ENCODE peak calls at places on chromosomes 4 and X, in six cellular contexts. One of them, this sample, is unnamed.

GRCh38 chr4:113678651-113679050 is 82.9 kb downstream of the CAMK2D start:
- DNase-seq in mesenchymal stem cell: no peak
- DNase-seq in IMR-90: peak
- DNase-seq in H1: no peak
- DNase-seq in mesendoderm: no peak
- DNase-seq in neuronal stem cell: no peak
- DNase-seq in this sample: no peak

GRCh38 chrX:7996414-7996813 is 69.2 kb upstream of the PNPLA4 start:
- DNase-seq in mesenchymal stem cell: peak
- DNase-seq in IMR-90: peak
- DNase-seq in H1: no peak
- DNase-seq in mesendoderm: peak
- DNase-seq in neuronal stem cell: peak
- DNase-seq in this sample: no peak

GRCh38 chrX:41688835-41689234 is at the start of gene GPR34:
- DNase-seq in mesenchymal stem cell: no peak
- DNase-seq in IMR-90: no peak
- DNase-seq in H1: no peak
- DNase-seq in mesendoderm: no peak
- DNase-seq in neuronal stem cell: no peak
- DNase-seq in this sample: no peak

GRCh38 chr4:37648084-37648817 is 37.9 kb downstream of the RELL1 start:
- DNase-seq in mesenchymal stem cell: peak
- DNase-seq in IMR-90: peak
- DNase-seq in H1: peak
- DNase-seq in mesendoderm: peak
- DNase-seq in neuronal stem cell: no peak
- DNase-seq in this sample: peak

GRCh38 chr4:169159614-169160013 is 111.1 kb downstream of the SH3RF1 start:
- DNase-seq in mesenchymal stem cell: peak
- DNase-seq in IMR-90: peak
- DNase-seq in H1: no peak
- DNase-seq in mesendoderm: no peak
- DNase-seq in neuronal stem cell: no peak
- DNase-seq in this sample: no peak

GRCh38 chr4:38614198-38614597 is 49.8 kb upstream of the KLF3 start:
- DNase-seq in mesenchymal stem cell: peak
- DNase-seq in IMR-90: peak
- DNase-seq in H1: no peak
- DNase-seq in mesendoderm: no peak
- DNase-seq in neuronal stem cell: no peak
- DNase-seq in this sample: no peak

GRCh38 chrX:103200951-103201529 is 13.9 kb upstream of the BEX4 start:
- DNase-seq in mesenchymal stem cell: peak
- DNase-seq in IMR-90: no peak
- DNase-seq in H1: no peak
- DNase-seq in mesendoderm: peak
- DNase-seq in neuronal stem cell: no peak
- DNase-seq in this sample: no peak

GRCh38 chr4:175705407-175705806 is 106.7 kb downstream of the GPM6A start:
- DNase-seq in mesenchymal stem cell: no peak
- DNase-seq in IMR-90: no peak
- DNase-seq in H1: no peak
- DNase-seq in mesendoderm: peak
- DNase-seq in neuronal stem cell: peak
- DNase-seq in this sample: peak

GRCh38 chrX:46209037-46209436 is 336.2 kb downstream of the ZNF674 start:
- DNase-seq in mesenchymal stem cell: no peak
- DNase-seq in IMR-90: no peak
- DNase-seq in H1: no peak
- DNase-seq in mesendoderm: no peak
- DNase-seq in neuronal stem cell: no peak
- DNase-seq in this sample: no peak

GRCh38 chrX:129939986-129940385 is 34.0 kb downstream of the UTP14A start:
- DNase-seq in mesenchymal stem cell: no peak
- DNase-seq in IMR-90: no peak
- DNase-seq in H1: no peak
- DNase-seq in mesendoderm: no peak
- DNase-seq in neuronal stem cell: no peak
- DNase-seq in this sample: peak

GRCh38 chr4:129323630-129324029 is 227.7 kb downstream of the C4orf33 start:
- DNase-seq in mesenchymal stem cell: no peak
- DNase-seq in IMR-90: no peak
- DNase-seq in H1: no peak
- DNase-seq in mesendoderm: no peak
- DNase-seq in neuronal stem cell: no peak
- DNase-seq in this sample: no peak

GRCh38 chr4:87035881-87036509 is 101.2 kb downstream of the AFF1 start:
- DNase-seq in mesenchymal stem cell: no peak
- DNase-seq in IMR-90: no peak
- DNase-seq in H1: no peak
- DNase-seq in mesendoderm: no peak
- DNase-seq in neuronal stem cell: no peak
- DNase-seq in this sample: no peak

GRCh38 chrX:151675121-151675746 is 20.0 kb upstream of the PRRG3 start:
- DNase-seq in mesenchymal stem cell: no peak
- DNase-seq in IMR-90: no peak
- DNase-seq in H1: no peak
- DNase-seq in mesendoderm: peak
- DNase-seq in neuronal stem cell: no peak
- DNase-seq in this sample: no peak

DNA sequence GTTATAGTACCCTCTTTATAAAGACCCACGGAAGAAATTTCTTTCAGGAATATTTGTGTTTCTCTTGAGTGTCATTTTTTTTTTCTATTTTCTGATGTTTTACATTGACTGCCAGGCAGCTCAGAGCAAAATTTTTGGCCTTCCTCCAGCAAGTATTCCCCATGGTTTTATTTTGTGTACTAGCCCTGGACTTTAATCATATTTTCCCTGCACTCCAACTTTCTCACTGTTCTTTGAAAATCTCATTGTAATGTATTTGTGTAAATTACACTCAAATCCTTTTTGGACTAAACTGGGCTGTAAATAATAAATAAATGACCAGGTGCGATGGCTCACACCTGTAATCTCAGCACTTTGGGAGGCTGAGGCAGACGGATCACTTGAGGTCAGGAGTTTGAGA is 45.6 kb upstream of the USP46 start:
- DNase-seq in mesenchymal stem cell: no peak
- DNase-seq in IMR-90: no peak
- DNase-seq in H1: no peak
- DNase-seq in mesendoderm: no peak
- DNase-seq in neuronal stem cell: no peak
- DNase-seq in this sample: no peak
- H2BK15ac ChIP-seq in mesenchymal stem cell: no peak
- H2BK15ac ChIP-seq in IMR-90: no peak
- H2BK15ac ChIP-seq in H1: no peak
- H2BK15ac ChIP-seq in mesendoderm: no peak
- H2BK15ac ChIP-seq in neuronal stem cell: no peak
- H2BK15ac ChIP-seq in this sample: no peak

GRCh38 chr4:103026868-103027267 is 7.4 kb upstream of the SLC9B1 start:
- DNase-seq in mesenchymal stem cell: no peak
- DNase-seq in IMR-90: peak
- DNase-seq in H1: no peak
- DNase-seq in mesendoderm: no peak
- DNase-seq in neuronal stem cell: no peak
- DNase-seq in this sample: no peak
- H2BK15ac ChIP-seq in mesenchymal stem cell: no peak
- H2BK15ac ChIP-seq in IMR-90: no peak
- H2BK15ac ChIP-seq in H1: no peak
- H2BK15ac ChIP-seq in mesendoderm: no peak
- H2BK15ac ChIP-seq in neuronal stem cell: no peak
- H2BK15ac ChIP-seq in this sample: no peak

GRCh38 chr4:163384926-163385325 is 41.2 kb downstream of the NPY5R start:
- DNase-seq in mesenchymal stem cell: peak
- DNase-seq in IMR-90: no peak
- DNase-seq in H1: no peak
- DNase-seq in mesendoderm: no peak
- DNase-seq in neuronal stem cell: no peak
- DNase-seq in this sample: no peak

GRCh38 chr4:163382178-163382869 is 38.6 kb downstream of the NPY5R start:
- DNase-seq in mesenchymal stem cell: no peak
- DNase-seq in IMR-90: no peak
- DNase-seq in H1: no peak
- DNase-seq in mesendoderm: no peak
- DNase-seq in neuronal stem cell: no peak
- DNase-seq in this sample: no peak

GRCh38 chr4:163380703-163381102 is 37.0 kb downstream of the NPY5R start:
- DNase-seq in mesenchymal stem cell: no peak
- DNase-seq in IMR-90: no peak
- DNase-seq in H1: no peak
- DNase-seq in mesendoderm: no peak
- DNase-seq in neuronal stem cell: no peak
- DNase-seq in this sample: no peak

GRCh38 chr4:163384434-163384833 is 40.7 kb downstream of the NPY5R start:
- DNase-seq in mesenchymal stem cell: no peak
- DNase-seq in IMR-90: no peak
- DNase-seq in H1: no peak
- DNase-seq in mesendoderm: no peak
- DNase-seq in neuronal stem cell: no peak
- DNase-seq in this sample: no peak

GRCh38 chr4:163385466-163385865 is 41.8 kb downstream of the NPY5R start:
- DNase-seq in mesenchymal stem cell: no peak
- DNase-seq in IMR-90: no peak
- DNase-seq in H1: no peak
- DNase-seq in mesendoderm: peak
- DNase-seq in neuronal stem cell: no peak
- DNase-seq in this sample: no peak
- H2BK15ac ChIP-seq in mesenchymal stem cell: no peak
- H2BK15ac ChIP-seq in IMR-90: no peak
- H2BK15ac ChIP-seq in H1: no peak
- H2BK15ac ChIP-seq in mesendoderm: no peak
- H2BK15ac ChIP-seq in neuronal stem cell: no peak
- H2BK15ac ChIP-seq in this sample: no peak

DNA sequence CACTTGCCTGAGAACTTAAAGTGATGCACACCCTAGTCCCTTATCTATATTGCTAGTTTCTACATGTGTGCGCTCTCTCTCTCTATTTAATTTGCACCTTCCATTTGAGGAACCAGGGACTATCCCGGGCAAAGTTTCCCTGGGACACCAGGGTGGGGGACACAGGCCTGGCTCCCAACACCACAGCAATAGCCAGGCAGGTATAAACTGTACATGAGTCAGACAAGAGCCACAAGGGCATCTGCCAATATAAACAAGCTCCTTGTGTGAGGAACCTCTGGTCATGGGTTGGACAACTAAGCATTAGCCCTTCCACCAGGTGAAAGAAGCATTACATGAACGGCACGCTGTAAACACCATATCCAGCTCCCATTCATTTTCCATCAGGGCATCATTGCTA is 455.5 kb downstream of the STIM2 start:
- DNase-seq in mesenchymal stem cell: no peak
- DNase-seq in IMR-90: no peak
- DNase-seq in H1: no peak
- DNase-seq in mesendoderm: no peak
- DNase-seq in neuronal stem cell: no peak
- DNase-seq in this sample: no peak
- H2BK15ac ChIP-seq in mesenchymal stem cell: no peak
- H2BK15ac ChIP-seq in IMR-90: no peak
- H2BK15ac ChIP-seq in H1: no peak
- H2BK15ac ChIP-seq in mesendoderm: no peak
- H2BK15ac ChIP-seq in neuronal stem cell: no peak
- H2BK15ac ChIP-seq in this sample: no peak

DNA sequence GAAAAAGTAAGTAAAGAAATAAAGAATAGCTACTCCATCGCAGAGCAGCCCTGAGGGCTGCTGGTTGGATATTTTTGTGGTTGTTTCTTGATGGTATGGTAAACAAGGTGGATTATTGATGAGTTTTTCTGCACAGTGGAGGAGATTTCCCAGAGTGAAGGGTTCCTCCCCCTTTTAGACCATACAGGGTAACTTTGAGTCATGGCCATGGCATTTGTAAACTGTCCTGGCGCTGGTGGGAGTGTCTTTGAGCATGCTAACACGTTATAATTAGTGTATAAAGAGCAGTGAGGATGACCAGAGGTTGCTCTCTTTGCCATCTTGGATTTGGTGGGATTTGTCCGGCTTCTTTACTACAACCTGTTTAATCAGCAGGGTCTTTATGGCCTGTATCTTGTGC is 128.2 kb downstream of the ASMT start:
- DNase-seq in mesenchymal stem cell: no peak
- DNase-seq in IMR-90: no peak
- DNase-seq in H1: no peak
- DNase-seq in mesendoderm: no peak
- DNase-seq in neuronal stem cell: no peak
- DNase-seq in this sample: no peak
- H2BK15ac ChIP-seq in mesenchymal stem cell: no peak
- H2BK15ac ChIP-seq in IMR-90: no peak
- H2BK15ac ChIP-seq in H1: no peak
- H2BK15ac ChIP-seq in mesendoderm: no peak
- H2BK15ac ChIP-seq in neuronal stem cell: no peak
- H2BK15ac ChIP-seq in this sample: no peak

GRCh38 chrX:54597728-54598127 is 67.7 kb downstream of the GNL3L start:
- DNase-seq in mesenchymal stem cell: no peak
- DNase-seq in IMR-90: no peak
- DNase-seq in H1: no peak
- DNase-seq in mesendoderm: no peak
- DNase-seq in neuronal stem cell: no peak
- DNase-seq in this sample: no peak

GRCh38 chrX:54602563-54602962 is 72.5 kb downstream of the GNL3L start:
- DNase-seq in mesenchymal stem cell: no peak
- DNase-seq in IMR-90: no peak
- DNase-seq in H1: no peak
- DNase-seq in mesendoderm: no peak
- DNase-seq in neuronal stem cell: no peak
- DNase-seq in this sample: no peak
- H2BK15ac ChIP-seq in mesenchymal stem cell: no peak
- H2BK15ac ChIP-seq in IMR-90: no peak
- H2BK15ac ChIP-seq in H1: no peak
- H2BK15ac ChIP-seq in mesendoderm: no peak
- H2BK15ac ChIP-seq in neuronal stem cell: no peak
- H2BK15ac ChIP-seq in this sample: no peak

GRCh38 chr4:138961687-138962086 is 53.9 kb upstream of the NOCT start:
- DNase-seq in mesenchymal stem cell: no peak
- DNase-seq in IMR-90: no peak
- DNase-seq in H1: no peak
- DNase-seq in mesendoderm: no peak
- DNase-seq in neuronal stem cell: no peak
- DNase-seq in this sample: no peak

GRCh38 chr4:138964716-138965426 is 50.7 kb upstream of the NOCT start:
- DNase-seq in mesenchymal stem cell: no peak
- DNase-seq in IMR-90: no peak
- DNase-seq in H1: no peak
- DNase-seq in mesendoderm: no peak
- DNase-seq in neuronal stem cell: no peak
- DNase-seq in this sample: no peak

GRCh38 chr4:138972956-138973819 is 42.4 kb upstream of the NOCT start:
- DNase-seq in mesenchymal stem cell: no peak
- DNase-seq in IMR-90: no peak
- DNase-seq in H1: no peak
- DNase-seq in mesendoderm: peak
- DNase-seq in neuronal stem cell: peak
- DNase-seq in this sample: peak

DNA sequence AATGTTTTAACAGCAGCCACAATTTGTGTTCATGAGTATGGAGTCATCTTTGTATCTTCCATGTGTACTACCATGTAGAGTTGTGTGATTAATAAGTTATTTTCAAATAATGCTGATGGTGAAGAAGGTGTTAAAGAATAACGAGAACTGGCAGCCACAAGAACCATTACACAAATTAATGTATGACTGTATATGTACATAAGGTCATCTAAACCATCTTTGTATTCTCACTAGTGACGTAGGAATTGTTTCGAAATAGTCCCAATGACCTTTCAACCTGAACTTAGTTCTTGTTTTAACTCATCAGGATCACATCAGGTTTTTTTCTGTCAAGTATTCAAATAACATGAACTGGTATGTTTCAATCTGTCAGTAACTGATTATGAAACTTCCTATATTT is 48.3 kb upstream of the NOCT start:
- DNase-seq in mesenchymal stem cell: peak
- DNase-seq in IMR-90: no peak
- DNase-seq in H1: no peak
- DNase-seq in mesendoderm: no peak
- DNase-seq in neuronal stem cell: no peak
- DNase-seq in this sample: no peak
- H2BK15ac ChIP-seq in mesenchymal stem cell: no peak
- H2BK15ac ChIP-seq in IMR-90: no peak
- H2BK15ac ChIP-seq in H1: no peak
- H2BK15ac ChIP-seq in mesendoderm: no peak
- H2BK15ac ChIP-seq in neuronal stem cell: no peak
- H2BK15ac ChIP-seq in this sample: no peak